ENCODE peak calls at places on chromosomes 2 and 18, in nine cellular contexts. O is prostate gland, D is cardiac muscle cell, L is upper lobe of right lung, R is transverse colon, N is spleen, H is OCI-LY7, F is fibroblast of lung, Z is IMR-90. W is an unnamed sample. For H3K36me3, the result is how much of the 10 kb centered on the place peaks cover.

GRCh38 chr2:51782874-51783765 is 751.2 kb upstream of the NRXN1 start:
- DNase-seq in O (no peak), D (no peak), L (no peak), R (no peak), N (no peak), H (no peak), F (peak), Z (peak), W (no peak)

GRCh38 chr2:176152350-176153181 is 1.2 kb downstream of the HOXD4 start:
- DNase-seq in O (no peak), D (no peak), L (no peak), R (no peak), N (no peak), H (no peak), F (no peak), Z (no peak), W (no peak)

GRCh38 chr2:131120815-131121317 is 15.7 kb downstream of the PLEKHB2 start:
- DNase-seq in O (peak), D (no peak), L (no peak), R (no peak), N (no peak), H (no peak), F (no peak), Z (no peak), W (no peak)

GRCh38 chr2:20196053-20196880 is 28.7 kb downstream of the SDC1 start:
- DNase-seq in O (peak), D (no peak), L (peak), R (peak), N (no peak), H (no peak), F (no peak), Z (no peak), W (no peak)

GRCh38 chr2:241633561-241633960 is 3.4 kb downstream of the THAP4 start:
- DNase-seq in O (no peak), D (no peak), L (no peak), R (no peak), N (no peak), H (no peak), F (no peak), Z (no peak), W (no peak)

GRCh38 chr18:79523738-79524180 is 128.0 kb downstream of the NFATC1 start:
- DNase-seq in O (no peak), D (no peak), L (no peak), R (peak), N (peak), H (peak), F (no peak), Z (no peak), W (no peak)

GRCh38 chr18:22200611-22201225 is 31.3 kb downstream of the GATA6 start:
- DNase-seq in O (no peak), D (no peak), L (no peak), R (no peak), N (peak), H (no peak), F (no peak), Z (no peak), W (no peak)

GRCh38 chr2:70995227-70995729 is 605 bp upstream of the TEX261 start:
- DNase-seq in O (peak), D (peak), L (peak), R (peak), N (peak), H (peak), F (peak), Z (peak), W (no peak)

GRCh38 chr18:45167631-45168225 is 447.5 kb upstream of the SLC14A2 start:
- DNase-seq in O (no peak), D (peak), L (no peak), R (no peak), N (no peak), H (no peak), F (peak), Z (peak), W (no peak)

GRCh38 chr2:191038241-191038725 is 24.3 kb upstream of the STAT1 start:
- DNase-seq in O (no peak), D (peak), L (no peak), R (no peak), N (no peak), H (no peak), F (peak), Z (peak), W (no peak)

GRCh38 chr2:24021122-24021998 is 11.5 kb downstream of the MFSD2B start:
- DNase-seq in O (no peak), D (no peak), L (no peak), R (peak), N (peak), H (peak), F (no peak), Z (no peak), W (no peak)

GRCh38 chr2:234218261-234219180 is 168.0 kb downstream of the SPP2 start:
- DNase-seq in O (no peak), D (peak), L (no peak), R (peak), N (no peak), H (no peak), F (peak), Z (no peak), W (no peak)

GRCh38 chr2:236507393-236508085 is 62.1 kb upstream of the ACKR3 start:
- DNase-seq in O (peak), D (peak), L (peak), R (peak), N (peak), H (no peak), F (peak), Z (no peak), W (no peak)

GRCh38 chr2:158718851-158719250 is 76.3 kb upstream of the DAPL1 start:
- DNase-seq in O (no peak), D (no peak), L (no peak), R (no peak), N (no peak), H (no peak), F (no peak), Z (no peak), W (no peak)

GRCh38 chr2:18690342-18690741 is 101.0 kb upstream of the NT5C1B start:
- DNase-seq in O (no peak), D (no peak), L (no peak), R (no peak), N (no peak), H (peak), F (no peak), Z (no peak), W (no peak)
- TF ChIP-seq CTCF in O (no peak), D (peak), L (peak), R (no peak), N (no peak), H (peak), F (no peak), Z (no peak), W (no peak)

DNA sequence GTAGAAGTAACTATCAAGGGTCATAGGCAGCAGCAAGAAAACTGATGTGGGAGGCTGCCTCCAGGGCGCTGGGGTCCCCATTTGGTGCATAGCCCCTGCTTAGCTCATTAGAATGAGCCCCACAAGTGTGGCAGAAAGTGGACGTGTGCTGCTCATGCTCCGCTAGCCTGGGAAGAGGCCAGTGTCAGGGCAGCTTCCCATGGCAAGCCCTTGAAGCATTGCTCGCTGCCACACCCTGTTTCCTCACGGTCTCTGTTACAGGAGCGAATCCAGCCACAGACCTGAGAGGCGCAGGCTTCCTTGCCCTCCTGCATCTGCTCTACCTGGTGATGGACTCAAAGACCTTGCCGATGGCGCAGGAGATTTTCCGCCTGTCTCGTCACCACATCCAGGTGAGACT is 22.5 kb downstream of the ELMOD3 start:
- DNase-seq in O (no peak), D (no peak), L (no peak), R (no peak), N (no peak), H (no peak), F (no peak), Z (no peak), W (no peak)
- H3K36me3 ChIP-seq in O (under half), D (under half), L (under half), R (under half), N (half or more), H (under half), F (under half), Z (under half), W (under half)

GRCh38 chr2:80304522-80304878 is at the start of gene LRRTM1:
- DNase-seq in O (no peak), D (no peak), L (peak), R (peak), N (no peak), H (no peak), F (peak), Z (no peak), W (no peak)
- H3K4me3 ChIP-seq in O (no peak), D (peak), L (peak), R (peak), N (no peak), H (no peak), F (no peak), Z (peak), W (peak)

DNA sequence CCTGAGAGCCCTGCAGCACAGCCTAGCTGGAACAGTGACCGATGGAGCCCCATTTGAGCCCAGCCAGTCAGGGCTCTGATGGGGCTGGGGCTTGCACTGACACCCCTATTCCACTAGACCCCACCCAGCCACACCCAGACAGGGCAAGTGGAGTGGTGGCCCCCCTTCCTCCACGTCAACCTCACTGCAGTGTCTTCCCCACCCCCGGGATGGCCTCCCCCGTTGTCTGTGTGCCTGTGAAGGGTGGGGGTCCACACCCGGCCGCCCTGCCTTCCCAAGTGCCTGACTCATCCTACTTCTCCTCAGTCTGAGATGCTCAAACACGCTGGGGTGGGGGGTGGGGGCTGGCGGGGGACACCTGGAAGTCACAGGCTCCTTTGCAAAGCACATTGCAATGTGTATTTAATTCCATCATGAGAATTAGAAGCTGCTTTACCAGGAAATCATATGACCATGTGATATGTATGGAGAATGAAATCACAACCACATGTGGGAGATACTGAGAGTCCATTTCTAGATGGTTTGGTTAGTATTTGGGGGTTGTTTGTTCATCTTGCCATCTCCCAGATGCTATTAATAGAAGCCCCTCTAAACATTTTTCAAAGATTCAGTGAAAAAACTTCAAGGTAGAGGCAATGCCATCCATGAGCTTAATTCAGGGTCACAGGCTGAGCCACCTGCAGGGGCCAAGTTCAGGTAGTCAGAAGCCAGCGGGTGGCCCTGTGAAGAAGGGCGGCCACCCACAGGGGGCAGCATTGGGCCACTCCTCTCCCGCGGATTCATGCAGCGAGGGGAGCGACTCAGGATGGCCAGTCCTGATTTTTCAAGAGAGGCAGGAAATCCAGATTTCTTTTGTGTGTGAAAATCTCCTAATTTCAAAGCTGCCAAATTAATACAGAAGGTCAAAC is 22.7 kb upstream of the GMPPA start:
- DNase-seq in O (peak), D (peak), L (peak), R (peak), N (no peak), H (peak), F (peak), Z (peak), W (no peak)
- TF ChIP-seq CTCF in O (peak), D (peak), L (peak), R (peak), N (peak), H (peak), F (peak), Z (peak), W (peak)

W was measured in thoracic aorta.